ENCODE peak calls at places on chromosome 1, in five cellular contexts. X is NCI-H446, T is HTR-8/SVneo, M is NCI-H187, B is kidney. V is an unnamed sample.

GRCh38 chr1:75615664-75616435 is 4.9 kb upstream of the SLC44A5 start:
- DNase-seq in X (peak), T (no peak), M (no peak), B (peak), V (peak)

GRCh38 chr1:1428174-1428573 is 7.1 kb upstream of the ANKRD65 start:
- DNase-seq in X (no peak), T (no peak), M (no peak), B (peak), V (no peak)

GRCh38 chr1:26038904-26039303 is 7.0 kb downstream of the SLC30A2 start:
- DNase-seq in X (no peak), T (no peak), M (no peak), B (no peak), V (no peak)

GRCh38 chr1:10211805-10212405 is 1.5 kb downstream of the KIF1B start:
- DNase-seq in X (peak), T (no peak), M (no peak), B (no peak), V (no peak)

GRCh38 chr1:198530964-198531363 is 9.5 kb downstream of the ATP6V1G3 start:
- DNase-seq in X (peak), T (no peak), M (peak), B (no peak), V (no peak)

GRCh38 chr1:13892671-13893325 is 192.8 kb downstream of the PRDM2 start:
- DNase-seq in X (no peak), T (no peak), M (no peak), B (peak), V (no peak)

GRCh38 chr1:116345830-116346229 is 27.2 kb upstream of the ATP1A1 start:
- DNase-seq in X (no peak), T (no peak), M (no peak), B (no peak), V (no peak)

GRCh38 chr1:153640873-153641272 is 7.0 kb downstream of the CHTOP start:
- DNase-seq in X (no peak), T (no peak), M (no peak), B (no peak), V (no peak)